ENCODE peak calls at places on chromosomes 6 and 20, in eight cellular contexts. P, C, S, G, B, K, Y and Z are unnamed samples.

GRCh38 chr6:47112311-47112710 is 70.2 kb upstream of the ADGRF1 start:
- DNase-seq in P (no peak), C (no peak), S (no peak), G (no peak), B (no peak), K (no peak), Y (no peak), Z (no peak)

GRCh38 chr20:32636278-32636677 is 37.5 kb downstream of the C20orf203 start:
- DNase-seq in P (no peak), C (no peak), S (no peak), G (no peak), B (peak; percentile 33), K (no peak), Y (no peak), Z (no peak)

GRCh38 chr20:4937422-4938319 is 63.6 kb downstream of the SLC23A2 start:
- DNase-seq in P (no peak), C (no peak), S (peak; percentile 31), G (no peak), B (no peak), K (no peak), Y (no peak), Z (no peak)

GRCh38 chr6:98843274-98844243 is 9.2 kb downstream of the POU3F2 start:
- DNase-seq in P (no peak), C (no peak), S (no peak), G (no peak), B (no peak), K (peak; percentile 55), Y (no peak), Z (no peak)

GRCh38 chr6:17394192-17394611 is 807 bp downstream of the CAP2 start:
- DNase-seq in P (peak; percentile 22), C (peak; percentile 57), S (peak; percentile 79), G (peak; percentile 48), B (peak; percentile 71), K (peak; percentile 80), Y (no peak), Z (peak; percentile 83)

GRCh38 chr6:138289739-138290138 is 71.4 kb upstream of the PBOV1 start:
- DNase-seq in P (no peak), C (peak; percentile 25), S (no peak), G (no peak), B (no peak), K (peak; percentile 55), Y (no peak), Z (no peak)

GRCh38 chr6:4943716-4944115 is 60.1 kb downstream of the RPP40 start:
- DNase-seq in P (no peak), C (no peak), S (no peak), G (peak; percentile 46), B (peak; percentile 32), K (no peak), Y (no peak), Z (peak; percentile 43)

GRCh38 chr6:81911446-81911845 is 159.0 kb upstream of the TENT5A start:
- DNase-seq in P (no peak), C (no peak), S (no peak), G (no peak), B (no peak), K (no peak), Y (no peak), Z (no peak)

GRCh38 chr20:58651823-58652605 is 931 bp downstream of the STX16 start:
- DNase-seq in P (peak; percentile 34), C (peak; percentile 41), S (peak; percentile 82), G (peak; percentile 72), B (peak; percentile 78), K (peak; percentile 94), Y (no peak), Z (peak; percentile 78)

GRCh38 chr6:146410851-146411595 is 132.6 kb upstream of the RAB32 start:
- DNase-seq in P (no peak), C (no peak), S (no peak), G (no peak), B (no peak), K (no peak), Y (no peak), Z (peak; percentile 48)

GRCh38 chr6:116615937-116616756 is at the start of gene RSPH4A:
- DNase-seq in P (peak; percentile 94), C (peak; percentile 85), S (peak; percentile 97), G (peak; percentile 94), B (peak; percentile 95), K (peak; percentile 97), Y (peak; percentile 80), Z (peak; percentile 84)
- TF ChIP-seq CTCF in P (no peak), C (no peak), S (peak; percentile 11), G (peak; percentile 21), B (peak; percentile 7), K (no peak), Y (no peak), Z (no peak)

GRCh38 chr6:110113989-110114388 is 65.5 kb downstream of the WASF1 start:
- DNase-seq in P (no peak), C (no peak), S (no peak), G (no peak), B (no peak), K (no peak), Y (no peak), Z (no peak)
- TF ChIP-seq CTCF in P (no peak), C (no peak), S (no peak), G (no peak), B (no peak), K (no peak), Y (no peak), Z (no peak)

DNA sequence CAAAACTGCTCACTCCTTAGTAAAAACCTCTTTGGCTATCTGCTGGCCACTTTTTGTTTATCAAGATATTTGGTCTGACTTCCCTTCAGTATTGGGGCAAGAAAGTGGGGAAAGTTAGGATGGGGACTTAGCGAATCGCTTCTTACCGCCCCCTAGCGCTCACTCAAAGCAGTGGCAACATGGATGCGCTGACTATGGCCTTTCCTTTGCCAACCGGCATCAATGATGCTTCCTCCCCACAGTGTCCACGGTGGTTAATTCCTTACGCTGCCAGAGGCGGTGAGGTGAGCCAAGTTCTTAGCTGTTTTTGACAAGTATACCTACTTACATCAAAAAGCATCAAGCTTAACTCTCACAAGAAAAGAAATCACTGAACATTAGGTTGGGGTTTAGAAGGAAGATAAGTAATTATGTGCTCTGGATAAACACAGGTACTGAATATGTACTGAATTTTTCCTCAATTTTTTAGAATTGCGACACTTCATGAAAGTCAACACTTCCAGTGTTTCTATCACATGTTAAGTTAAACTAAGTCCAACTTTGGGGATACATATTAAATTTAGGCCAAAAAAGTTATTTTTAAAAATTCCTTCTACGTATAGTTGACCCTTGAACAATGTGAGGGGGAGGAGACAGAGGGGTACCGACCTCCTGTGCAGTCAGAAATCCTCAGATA is 86.7 kb downstream of the GMDS start:
- DNase-seq in P (no peak), C (peak; percentile 43), S (peak; percentile 29), G (peak; percentile 53), B (peak; percentile 48), K (peak; percentile 86), Y (no peak), Z (no peak)
- TF ChIP-seq CTCF in P (peak; percentile 22), C (peak; percentile 52), S (peak; percentile 28), G (peak; percentile 49), B (peak; percentile 37), K (peak; percentile 96), Y (peak; percentile 29), Z (no peak)

GRCh38 chr20:10558635-10559187 is 115.1 kb downstream of the JAG1 start:
- DNase-seq in P (no peak), C (no peak), S (peak; percentile 91), G (peak; percentile 85), B (peak; percentile 95), K (no peak), Y (peak; percentile 92), Z (peak; percentile 90)
- TF ChIP-seq CTCF in P (no peak), C (no peak), S (peak; percentile 31), G (peak; percentile 20), B (peak; percentile 33), K (no peak), Y (peak; percentile 35), Z (no peak)

DNA sequence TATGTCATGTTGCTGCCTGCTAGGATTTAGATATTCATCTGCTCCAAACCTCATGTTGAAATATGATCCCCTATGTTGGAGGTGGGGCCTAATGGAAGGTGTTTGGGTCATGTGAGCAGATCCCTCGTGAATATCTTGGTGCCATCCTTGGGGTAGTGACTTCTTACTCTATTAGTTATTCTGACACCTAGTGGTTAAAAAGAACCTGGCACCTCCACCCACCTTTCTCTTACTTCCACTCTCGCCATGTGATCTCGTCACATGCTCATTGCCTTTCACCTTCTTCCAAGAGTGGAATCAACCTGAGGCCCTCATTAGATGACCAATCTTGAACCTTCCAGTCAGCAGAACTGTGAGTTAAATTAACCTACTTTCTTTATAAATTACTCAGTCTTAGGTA is 549.4 kb upstream of the SYNCRIP start:
- DNase-seq in P (no peak), C (no peak), S (no peak), G (peak; percentile 2), B (peak; percentile 4), K (peak; percentile 48), Y (no peak), Z (peak; percentile 37)
- TF ChIP-seq CTCF in P (no peak), C (peak; percentile 28), S (no peak), G (peak; percentile 4), B (no peak), K (peak; percentile 66), Y (no peak), Z (peak; percentile 17)

GRCh38 chr6:32608374-32608773 is 18.7 kb upstream of the HLA-DRB1 start:
- DNase-seq in P (no peak), C (no peak), S (no peak), G (no peak), B (no peak), K (no peak), Y (no peak), Z (no peak)
- TF ChIP-seq CTCF in P (peak; percentile 21), C (peak; percentile 46), S (no peak), G (no peak), B (no peak), K (peak; percentile 69), Y (no peak), Z (no peak)

GRCh38 chr6:169034523-169035167 is 219.0 kb downstream of the THBS2 start:
- DNase-seq in P (no peak), C (no peak), S (peak; percentile 95), G (peak; percentile 79), B (no peak), K (no peak), Y (peak; percentile 73), Z (peak; percentile 48)
- TF ChIP-seq CTCF in P (no peak), C (no peak), S (no peak), G (no peak), B (no peak), K (no peak), Y (no peak), Z (no peak)